ENCODE peak calls at places on chromosomes 1 and 21, in five cellular contexts. W is Peyer's patch, Y is A549, A is IMR-90, O is tibial nerve. Z is an unnamed sample.

GRCh38 chr1:58986996-58987767 is 203.3 kb upstream of the JUN start:
- DNase-seq in Y (no peak), A (peak; percentile 8), O (no peak), W (no peak), Z (no peak)

GRCh38 chr1:59484090-59484489 is 187.2 kb downstream of the FGGY start:
- DNase-seq in O (no peak), A (peak; percentile 94), Y (peak; percentile 23), W (no peak), Z (no peak)

GRCh38 chr1:100832676-100833469 is 61.8 kb downstream of the EXTL2 start:
- DNase-seq in Y (no peak), O (no peak), A (no peak), W (no peak), Z (no peak)

GRCh38 chr1:214264196-214264595 is 16.8 kb upstream of the SMYD2 start:
- DNase-seq in W (no peak), A (no peak), Y (no peak), O (no peak), Z (no peak)

GRCh38 chr1:2271841-2272655 is 43.9 kb downstream of the SKI start:
- DNase-seq in O (no peak), Y (no peak), W (no peak), A (no peak), Z (no peak)

GRCh38 chr1:229594227-229595008 is 31.5 kb downstream of the TAF5L start:
- DNase-seq in O (no peak), W (no peak), A (no peak), Y (no peak), Z (no peak)

GRCh38 chr21:43318841-43319781 is 107.8 kb downstream of the SIK1 start:
- DNase-seq in O (no peak), A (peak; percentile 87), Y (peak; percentile 55), W (peak; percentile 38), Z (no peak)

GRCh38 chr1:118300808-118301207 is 115.8 kb upstream of the SPAG17 start:
- DNase-seq in O (no peak), A (no peak), W (no peak), Y (no peak), Z (no peak)

GRCh38 chr1:201696217-201696761 is 132.7 kb upstream of the IPO9 start:
- DNase-seq in W (no peak), Y (no peak), O (peak; percentile 86), A (peak; percentile 93), Z (peak; percentile 98)

GRCh38 chr21:20591294-20591693 is 406.9 kb upstream of the NCAM2 start:
- DNase-seq in O (no peak), W (no peak), Y (no peak), A (no peak), Z (no peak)

GRCh38 chr1:5737081-5737480 is 255.1 kb downstream of the NPHP4 start:
- DNase-seq in Y (no peak), O (no peak), W (no peak), A (no peak), Z (no peak)

GRCh38 chr1:157377216-157377821 is 175.0 kb downstream of the FCRL5 start:
- DNase-seq in Y (peak; percentile 44), A (peak; percentile 6), W (peak; percentile 23), O (no peak), Z (peak; percentile 34)

GRCh38 chr21:35428489-35428888 is 379.4 kb upstream of the RUNX1 start:
- DNase-seq in W (no peak), Y (no peak), O (no peak), A (no peak), Z (no peak)

GRCh38 chr1:17564458-17565393 is 25.2 kb downstream of the ARHGEF10L start:
- DNase-seq in W (no peak), Y (no peak), O (no peak), A (no peak), Z (peak; percentile 70)

GRCh38 chr1:13832100-13832499 is 132.1 kb downstream of the PRDM2 start:
- DNase-seq in W (no peak), Y (no peak), O (no peak), A (no peak), Z (no peak)

GRCh38 chr1:236862615-236863211 is 67.6 kb downstream of the MTR start:
- DNase-seq in W (no peak), Y (no peak), A (no peak), O (no peak), Z (no peak)

GRCh38 chr1:151741516-151741915 is 20.2 kb downstream of the RIIAD1 start:
- DNase-seq in A (no peak), O (no peak), W (no peak), Y (no peak), Z (no peak)

GRCh38 chr1:236322566-236323409 is 41.0 kb upstream of the ERO1B start:
- DNase-seq in O (no peak), W (no peak), A (no peak), Y (no peak), Z (no peak)

GRCh38 chr1:201016211-201016651 is 7.3 kb downstream of the KIF21B start:
- DNase-seq in Y (no peak), W (no peak), A (peak; percentile 34), O (no peak), Z (peak; percentile 19)

GRCh38 chr1:51969038-51969705 is 21.3 kb downstream of the RAB3B start:
- DNase-seq in O (no peak), Y (peak; percentile 83), A (peak; percentile 98), W (no peak), Z (no peak)

GRCh38 chr1:160704250-160704649 is 7.4 kb downstream of the CD48 start:
- DNase-seq in Y (no peak), A (no peak), W (no peak), O (no peak), Z (no peak)

GRCh38 chr1:81174811-81175476 is 625.8 kb upstream of the ADGRL2 start:
- DNase-seq in Y (peak; percentile 40), A (peak; percentile 86), O (no peak), W (no peak), Z (no peak)

GRCh38 chr1:29202053-29202452 is 20.4 kb upstream of the SRSF4 start:
- DNase-seq in A (no peak), Y (no peak), W (no peak), O (no peak), Z (peak; percentile 57)

GRCh38 chr1:237851209-237851845 is 39.4 kb downstream of the ZP4 start:
- DNase-seq in A (peak; percentile 35), Y (peak; percentile 58), W (no peak), O (no peak), Z (peak; percentile 31)

GRCh38 chr1:227568593-227568992 is 5.2 kb downstream of the ZNF678 start:
- DNase-seq in W (no peak), Y (no peak), A (no peak), O (no peak), Z (peak; percentile 52)

GRCh38 chr21:44723177-44724131 is 12.1 kb upstream of the TSPEAR start:
- DNase-seq in O (no peak), W (no peak), A (no peak), Y (no peak), Z (no peak)

DNA sequence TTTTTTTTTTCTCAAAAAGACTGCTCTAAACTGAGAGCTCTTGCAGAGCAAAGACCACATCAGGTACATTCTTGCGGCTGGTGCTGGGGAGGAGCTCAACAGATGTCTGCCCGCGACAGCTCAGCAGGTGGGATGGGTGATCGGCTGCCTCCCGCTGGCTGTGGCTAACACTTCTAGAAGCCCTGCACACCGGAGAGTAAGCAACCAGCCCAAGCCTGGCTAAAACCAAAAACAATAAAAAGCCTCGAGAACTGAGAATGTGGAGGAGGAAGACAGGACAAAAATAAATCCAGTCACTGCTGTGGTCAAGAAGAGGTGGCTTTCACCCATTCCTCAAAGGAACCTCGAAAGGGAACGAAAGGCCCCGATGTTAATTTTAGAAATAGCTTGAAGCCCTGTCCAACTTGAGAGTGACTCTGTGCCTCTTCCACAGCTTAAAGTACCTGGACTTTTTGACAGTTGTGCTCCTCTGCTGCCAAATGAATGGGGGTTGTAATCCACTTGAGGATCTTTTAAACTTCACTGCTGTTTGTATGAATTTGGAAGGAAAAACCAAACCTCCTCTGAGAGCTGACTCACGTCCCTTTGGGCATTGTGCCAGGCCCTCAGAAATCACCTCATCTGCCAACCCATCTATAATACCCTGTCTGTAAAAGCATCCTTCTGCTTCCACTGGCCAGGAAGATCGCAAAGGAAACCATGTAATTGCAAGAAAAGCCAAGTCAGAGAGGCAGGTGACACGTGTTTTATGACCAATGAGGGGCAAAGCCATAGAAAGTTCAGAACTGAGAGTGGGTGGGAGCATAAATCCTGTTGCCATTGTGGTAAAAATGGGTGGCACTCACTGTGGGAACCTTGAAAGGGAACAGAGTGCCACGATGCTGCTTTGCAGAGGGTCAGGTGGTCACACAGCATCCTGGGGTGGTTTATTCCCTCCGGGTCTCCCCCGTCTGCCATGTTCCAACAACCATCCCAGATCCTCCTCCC is 78.5 kb downstream of the KCNN3 start:
- DNase-seq in O (no peak), A (peak; percentile 21), Y (no peak), W (peak; percentile 63), Z (peak; percentile 80)
- TF ChIP-seq CTCF in O (no peak), A (no peak), Y (no peak), W (no peak), Z (no peak)

DNA sequence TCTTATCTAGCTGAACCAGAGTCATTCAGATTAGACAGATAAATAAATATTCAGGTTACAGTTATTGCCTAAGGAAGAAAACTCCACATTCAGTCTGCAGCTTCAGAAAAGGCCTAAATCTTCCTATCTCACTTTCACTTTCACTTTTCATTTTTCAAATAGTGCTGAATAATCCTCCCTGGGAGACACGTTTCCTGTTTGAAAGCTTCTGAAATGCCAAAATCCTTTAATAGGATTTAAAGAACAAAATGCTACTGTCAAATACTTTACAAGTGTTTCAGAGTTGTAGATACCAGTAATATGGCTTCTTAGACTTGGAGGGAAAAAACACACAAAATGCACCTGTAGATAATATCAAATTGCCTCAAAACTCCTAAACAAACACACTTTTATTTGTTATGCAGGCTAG is 3.9 kb downstream of the PSMB2 start:
- DNase-seq in O (no peak), Y (no peak), A (peak; percentile 62), W (no peak), Z (no peak)
- H3K4me3 ChIP-seq in O (no peak overlapping the region), Y (peak overlapping the region; percentile 35), A (peak overlapping the region; percentile 31), W (peak overlapping the region; percentile 40), Z (no peak overlapping the region)

GRCh38 chr1:3856923-3857790 is at the start of the genes CEP104 and DFFB:
- DNase-seq in O (peak; percentile 75), Y (peak; percentile 96), A (peak; percentile 67), W (peak; percentile 97), Z (peak; percentile 99)
- TF ChIP-seq POLR2A in O (peak; percentile 62), Y (peak; percentile 57), A (no peak), W (peak; percentile 84), Z (peak; percentile 35)

GRCh38 chr1:245195398-245195797 is 40.6 kb downstream of the KIF26B start:
- DNase-seq in Y (no peak), A (no peak), W (no peak), O (no peak), Z (no peak)
- TF ChIP-seq CTCF in Y (no peak), A (no peak), W (no peak), O (no peak), Z (no peak)

DNA sequence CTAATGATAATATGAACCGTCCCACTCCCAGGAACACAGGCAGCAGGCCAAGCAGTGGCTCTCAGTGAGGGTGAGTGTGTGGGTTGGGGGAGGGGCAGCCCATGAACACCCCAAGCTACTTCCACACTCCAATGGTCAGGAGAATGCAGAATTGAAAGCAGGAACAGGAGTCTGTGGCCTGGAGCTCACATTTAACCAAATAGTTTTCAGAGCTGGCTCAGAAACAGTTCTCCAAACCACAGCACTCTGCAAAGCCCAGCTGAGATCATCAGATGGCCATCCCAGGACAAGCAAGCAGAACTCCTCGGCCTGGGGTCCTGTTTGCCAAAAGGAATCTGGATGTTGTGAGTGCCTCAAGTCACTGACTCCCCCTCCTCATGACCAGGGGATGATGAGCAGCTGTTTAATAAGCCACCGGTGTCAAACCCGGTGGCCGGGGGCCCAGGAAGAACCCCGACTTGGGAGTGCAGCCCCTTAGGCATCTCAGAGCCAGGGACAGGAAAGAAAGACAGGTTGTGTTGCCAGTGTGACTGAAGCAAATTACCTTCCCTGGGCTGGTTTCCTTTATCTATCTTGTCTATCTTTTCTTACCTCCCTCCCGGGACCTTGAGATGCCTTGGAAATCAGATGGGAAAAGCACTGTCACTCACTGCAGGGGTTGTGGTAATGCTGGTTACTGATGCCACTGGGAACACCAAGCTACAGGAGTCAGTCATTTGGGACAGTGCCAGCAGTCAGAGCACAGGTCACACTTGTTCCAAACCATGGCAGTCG is 20.4 kb downstream of the DEGS1 start:
- DNase-seq in A (peak; percentile 83), W (peak; percentile 74), O (peak; percentile 20), Y (no peak), Z (peak; percentile 92)
- H3K4me3 ChIP-seq in A (no peak overlapping the region), W (no peak overlapping the region), O (no peak overlapping the region), Y (no peak overlapping the region), Z (no peak overlapping the region)